ENCODE peak calls at places on chromosomes 2 and 18, in four cellular contexts. Z, M, L and R are unnamed samples.

GRCh38 chr2:152403395-152403794 is 68.4 kb downstream of the FMNL2 start:
- DNase-seq in Z (no peak), M (no peak), L (no peak), R (no peak)

GRCh38 chr2:27720004-27720551 is 51.4 kb upstream of the MRPL33 start:
- DNase-seq in Z (no peak), M (no peak), L (peak), R (no peak)

GRCh38 chr2:221133941-221134340 is 438.2 kb downstream of the EPHA4 start:
- DNase-seq in Z (no peak), M (no peak), L (no peak), R (no peak)

GRCh38 chr2:174053784-174054183 is 88.6 kb upstream of the SP3 start:
- DNase-seq in Z (no peak), M (no peak), L (no peak), R (no peak)

GRCh38 chr18:67072789-67073188 is 443.7 kb downstream of the DSEL start:
- DNase-seq in Z (no peak), M (no peak), L (no peak), R (no peak)

GRCh38 chr18:48992133-48992532 is 41.4 kb upstream of the SMAD7 start:
- DNase-seq in Z (no peak), M (no peak), L (no peak), R (no peak)

GRCh38 chr2:239583171-239583878 is 182.5 kb upstream of the HDAC4 start:
- DNase-seq in Z (no peak), M (no peak), L (no peak), R (no peak)

GRCh38 chr2:195830968-195831810 is 174.2 kb downstream of the SLC39A10 start:
- DNase-seq in Z (no peak), M (no peak), L (no peak), R (no peak)

GRCh38 chr2:240593703-240594451 is 7.3 kb downstream of the CAPN10 start:
- DNase-seq in Z (no peak), M (peak), L (no peak), R (no peak)

GRCh38 chr2:159053186-159054031 is 85.0 kb downstream of the TANC1 start:
- DNase-seq in Z (no peak), M (no peak), L (no peak), R (no peak)

GRCh38 chr2:71281950-71282349 is 49.6 kb upstream of the ZNF638 start:
- DNase-seq in Z (no peak), M (no peak), L (no peak), R (no peak)

GRCh38 chr2:180520206-180520605 is 460.2 kb upstream of the UBE2E3 start:
- DNase-seq in Z (no peak), M (peak), L (no peak), R (no peak)

GRCh38 chr18:12391487-12392136 is 14.6 kb upstream of the AFG3L2 start:
- DNase-seq in Z (peak), M (peak), L (peak), R (peak)

GRCh38 chr2:18402-19271 is 27.7 kb downstream of the FAM110C start:
- DNase-seq in Z (no peak), M (no peak), L (no peak), R (no peak)

GRCh38 chr2:69902213-69902922 is 8.6 kb downstream of the SNRNP27 start:
- DNase-seq in Z (no peak), M (peak), L (no peak), R (no peak)

GRCh38 chr2:43345391-43345813 is 119.0 kb upstream of the ZFP36L2 start:
- DNase-seq in Z (no peak), M (no peak), L (no peak), R (no peak)

GRCh38 chr2:59425292-59425691 is 1128.2 kb downstream of the BCL11A start:
- DNase-seq in Z (no peak), M (no peak), L (no peak), R (no peak)

GRCh38 chr2:222714361-222715256 is 43.2 kb downstream of the MOGAT1 start:
- DNase-seq in Z (no peak), M (no peak), L (peak), R (no peak)

GRCh38 chr18:9275890-9276289 is 58.7 kb upstream of the TWSG1 start:
- DNase-seq in Z (no peak), M (no peak), L (no peak), R (no peak)

DNA sequence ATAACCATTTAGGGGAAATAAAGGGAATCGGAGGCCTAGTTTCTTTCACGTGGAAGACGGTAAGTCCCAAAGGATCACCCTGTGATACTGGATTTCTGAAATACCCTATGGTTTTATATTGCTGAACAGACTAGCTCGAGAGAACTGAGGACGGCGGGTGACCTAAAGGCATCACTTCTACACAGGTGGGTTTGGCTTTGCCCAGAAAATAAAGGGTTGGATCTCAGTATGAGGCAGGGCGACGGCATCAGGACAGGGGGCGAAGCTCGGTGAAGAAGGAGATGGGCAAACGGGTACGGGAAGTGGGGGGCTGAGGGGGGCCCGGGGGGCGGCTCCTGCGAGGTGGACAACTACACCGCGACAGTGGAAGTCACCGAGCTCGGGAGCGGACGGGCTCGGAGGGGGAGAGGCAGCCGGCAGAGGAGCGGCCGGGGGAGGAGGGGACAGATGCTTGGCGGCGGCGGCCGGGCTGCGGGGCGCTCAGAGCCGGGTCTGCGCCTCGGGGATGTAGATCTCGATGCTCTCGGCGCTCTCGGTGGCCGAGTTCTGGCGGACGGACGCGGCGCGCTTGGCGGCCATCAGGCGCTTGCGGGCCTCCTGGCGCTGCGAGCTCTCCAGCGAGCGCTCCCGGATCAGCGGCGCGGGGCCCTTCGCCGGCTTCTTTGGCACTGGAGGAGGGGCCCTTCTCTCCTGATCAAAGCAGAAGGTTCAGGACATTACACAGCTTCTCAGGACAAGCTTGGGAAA is 48.9 kb downstream of the TGIF1 start:
- DNase-seq in Z (peak), M (peak), L (no peak), R (peak)
- TF ChIP-seq POLR2AphosphoS5 in Z (no peak), M (no peak), L (no peak), R (no peak)

DNA sequence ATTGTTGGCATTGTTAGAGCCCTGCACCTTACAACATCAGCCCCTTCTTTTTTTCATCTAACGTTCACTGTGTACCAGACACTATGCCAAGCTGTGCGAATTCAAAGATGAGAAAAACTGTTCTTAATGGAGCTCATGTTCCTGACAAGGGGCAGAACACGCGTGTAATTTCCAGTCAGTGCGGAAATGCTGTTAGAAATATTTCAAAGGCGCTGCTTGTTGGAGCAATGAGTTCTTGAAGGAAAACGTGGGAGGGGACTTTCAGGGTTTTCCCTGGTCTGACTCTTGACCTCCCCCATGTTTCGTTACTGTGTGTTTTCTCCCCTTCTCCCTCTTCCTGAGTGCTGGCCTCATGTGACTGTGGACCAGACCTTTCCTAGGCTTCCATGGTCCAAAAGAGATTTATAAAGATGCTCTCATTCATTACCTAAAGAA is 1.5 kb downstream of the MTHFD2 start:
- DNase-seq in Z (no peak), M (no peak), L (no peak), R (no peak)
- TF ChIP-seq POLR2A in Z (no peak), M (no peak), L (no peak), R (peak)

GRCh38 chr2:218662377-218662776 is 2.9 kb downstream of the BCS1L start:
- DNase-seq in Z (no peak), M (no peak), L (no peak), R (no peak)

GRCh38 chr2:218659988-218660358 is 490 bp downstream of the BCS1L start:
- DNase-seq in Z (no peak), M (no peak), L (no peak), R (no peak)

GRCh38 chr2:218662827-218663226 is 3.3 kb downstream of the BCS1L start:
- DNase-seq in Z (no peak), M (no peak), L (no peak), R (no peak)

GRCh38 chr2:218664653-218665052 is 5.2 kb downstream of the BCS1L start:
- DNase-seq in Z (no peak), M (no peak), L (no peak), R (no peak)

DNA sequence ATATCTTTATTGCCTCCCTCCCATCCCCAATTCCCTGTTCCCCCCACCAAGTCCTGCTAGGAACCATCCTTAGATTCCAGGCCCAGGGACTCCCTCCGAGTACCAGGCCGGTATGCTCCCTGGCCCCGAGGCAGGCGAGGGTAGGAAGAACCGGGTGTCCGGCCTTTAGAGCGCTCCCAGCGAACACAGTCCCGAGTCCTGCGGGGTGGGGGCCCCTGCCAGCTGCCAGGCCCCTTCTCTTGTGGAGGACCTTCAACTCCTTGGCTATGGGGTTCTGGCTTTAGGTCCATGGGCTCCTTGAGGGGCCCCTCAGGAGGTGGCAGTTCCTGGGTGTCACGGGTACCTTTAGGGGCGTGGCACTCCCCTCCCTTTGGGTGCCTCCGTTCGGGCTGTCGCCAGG is 4.4 kb downstream of the BCS1L start:
- DNase-seq in Z (no peak), M (no peak), L (no peak), R (no peak)
- TF ChIP-seq POLR2AphosphoS5 in Z (no peak), M (no peak), L (no peak), R (no peak)

GRCh38 chr18:22349317-22349898 is 68.3 kb downstream of the CTAGE1 start:
- DNase-seq in Z (no peak), M (no peak), L (no peak), R (no peak)
- TF ChIP-seq POLR2A in Z (no peak), M (no peak), L (no peak), R (no peak)

DNA sequence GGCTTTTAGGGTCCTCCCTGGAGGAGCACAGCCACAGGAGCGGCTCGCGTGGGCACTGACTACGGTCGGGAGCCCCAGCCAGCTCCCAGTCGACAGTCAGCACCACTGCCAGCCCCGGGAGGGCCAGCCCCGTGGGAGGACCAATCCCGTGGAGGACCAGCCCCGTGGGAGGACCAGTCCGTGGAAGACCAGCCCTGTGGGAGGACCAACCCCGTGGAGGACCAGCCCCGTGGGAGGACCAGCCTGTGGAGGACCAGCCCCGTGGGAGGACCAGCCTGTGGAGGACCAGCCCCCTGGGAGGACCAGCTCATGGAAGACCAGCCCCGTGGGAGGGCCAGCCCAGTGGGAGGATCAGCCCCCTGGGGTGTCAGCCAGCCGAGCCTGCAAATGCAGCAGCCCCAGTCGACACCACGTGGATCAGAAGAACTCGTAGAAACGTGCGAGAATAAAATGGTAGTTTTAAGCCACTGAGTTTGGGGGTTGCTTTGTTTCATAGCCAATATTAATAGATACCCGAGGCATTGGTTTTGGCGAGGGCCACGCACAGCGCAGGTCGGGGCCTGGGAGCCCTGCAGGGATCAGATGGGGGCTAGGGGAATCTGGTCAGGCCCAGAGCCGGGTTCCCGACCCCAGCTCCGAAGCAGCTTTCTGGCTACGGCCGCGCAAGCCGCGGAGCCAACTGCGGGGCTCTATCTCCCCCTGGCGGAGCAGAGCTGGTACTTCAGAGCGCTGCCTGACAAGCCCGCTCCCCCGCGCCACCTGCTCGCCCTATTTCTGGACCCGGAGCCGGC is 73.0 kb downstream of the TEX51 start:
- DNase-seq in Z (peak), M (peak), L (peak), R (peak)
- TF ChIP-seq POLR2AphosphoS5 in Z (no peak), M (no peak), L (no peak), R (no peak)

DNA sequence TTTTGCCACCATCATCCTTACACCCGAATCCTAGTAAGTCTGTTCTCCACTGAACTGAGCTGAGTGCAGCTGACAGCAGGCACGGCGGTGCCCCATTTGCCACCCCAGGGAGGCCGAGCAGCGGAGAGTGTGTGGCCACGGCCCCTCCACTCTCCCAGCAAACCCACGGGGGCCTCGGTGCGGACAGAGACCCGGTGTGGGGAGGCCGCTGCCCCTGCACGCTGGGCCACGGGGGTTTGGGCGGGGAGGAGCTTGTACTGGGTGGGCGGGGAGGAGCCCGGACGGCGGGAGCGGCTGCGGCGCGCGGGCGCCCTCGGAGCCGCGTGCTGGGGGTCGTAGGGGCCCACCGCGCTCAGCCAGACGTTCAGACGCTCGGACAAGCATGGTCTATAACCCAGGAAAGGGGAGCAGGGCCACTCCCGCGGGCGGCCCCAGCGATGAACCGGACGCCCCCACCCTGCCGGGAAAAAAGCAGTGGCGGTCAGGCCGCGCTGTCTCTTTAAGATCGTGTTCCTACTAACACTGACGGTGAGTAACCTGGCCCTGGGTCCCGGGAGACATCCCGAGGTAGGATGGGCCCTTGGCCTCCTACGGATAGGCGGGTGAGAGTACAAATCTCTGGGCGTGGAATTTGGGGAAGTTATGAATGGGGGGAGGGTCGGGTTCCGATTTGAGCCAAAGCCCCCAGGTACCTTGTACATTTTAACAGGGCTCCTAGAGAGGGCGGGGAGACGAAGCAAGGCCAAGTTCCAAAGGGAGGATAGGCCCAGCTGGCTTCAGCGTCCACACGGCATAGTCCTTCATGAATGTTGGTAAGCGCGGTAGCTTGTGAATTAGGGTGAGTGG is at the start of gene ITPRIPL1:
- DNase-seq in Z (no peak), M (peak), L (peak), R (no peak)
- TF ChIP-seq POLR2A in Z (peak), M (no peak), L (peak), R (no peak)

DNA sequence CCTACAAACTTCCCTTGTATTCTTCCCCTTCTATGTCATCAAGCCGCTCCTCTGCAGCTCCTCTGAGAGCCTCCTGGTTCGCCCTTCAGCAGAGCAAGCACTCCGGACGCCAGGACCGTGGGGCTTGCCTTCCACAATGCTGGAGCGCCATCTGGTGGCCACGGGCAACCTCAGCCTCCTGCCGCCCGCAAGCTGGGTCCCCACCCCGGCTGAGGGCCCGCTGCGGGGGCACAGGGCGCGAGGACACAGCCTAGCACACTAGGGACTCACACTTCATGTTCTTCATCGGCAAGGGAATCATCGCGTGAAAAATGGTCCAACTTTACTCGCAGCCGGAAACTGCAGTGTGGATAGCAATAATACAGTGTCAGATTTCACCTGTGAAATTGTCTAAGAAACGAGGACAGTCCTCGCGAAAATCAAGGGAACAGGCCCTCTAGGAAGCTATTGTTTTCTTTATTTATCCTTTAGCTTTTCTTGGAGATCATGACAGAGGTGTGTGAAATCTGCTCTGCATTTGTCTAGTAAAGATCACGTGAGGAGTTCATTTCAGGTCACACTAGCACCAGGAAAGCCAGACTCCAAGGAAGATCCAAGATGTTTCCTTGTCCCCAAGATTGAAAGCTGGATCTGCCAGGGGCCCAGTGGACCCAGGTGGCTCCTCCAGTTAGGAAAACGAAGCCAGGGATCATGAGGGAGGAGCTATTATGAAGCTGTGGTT is 5.8 kb downstream of the PRLH start:
- DNase-seq in Z (peak), M (peak), L (peak), R (peak)
- TF ChIP-seq POLR2AphosphoS5 in Z (peak), M (no peak), L (no peak), R (no peak)

DNA sequence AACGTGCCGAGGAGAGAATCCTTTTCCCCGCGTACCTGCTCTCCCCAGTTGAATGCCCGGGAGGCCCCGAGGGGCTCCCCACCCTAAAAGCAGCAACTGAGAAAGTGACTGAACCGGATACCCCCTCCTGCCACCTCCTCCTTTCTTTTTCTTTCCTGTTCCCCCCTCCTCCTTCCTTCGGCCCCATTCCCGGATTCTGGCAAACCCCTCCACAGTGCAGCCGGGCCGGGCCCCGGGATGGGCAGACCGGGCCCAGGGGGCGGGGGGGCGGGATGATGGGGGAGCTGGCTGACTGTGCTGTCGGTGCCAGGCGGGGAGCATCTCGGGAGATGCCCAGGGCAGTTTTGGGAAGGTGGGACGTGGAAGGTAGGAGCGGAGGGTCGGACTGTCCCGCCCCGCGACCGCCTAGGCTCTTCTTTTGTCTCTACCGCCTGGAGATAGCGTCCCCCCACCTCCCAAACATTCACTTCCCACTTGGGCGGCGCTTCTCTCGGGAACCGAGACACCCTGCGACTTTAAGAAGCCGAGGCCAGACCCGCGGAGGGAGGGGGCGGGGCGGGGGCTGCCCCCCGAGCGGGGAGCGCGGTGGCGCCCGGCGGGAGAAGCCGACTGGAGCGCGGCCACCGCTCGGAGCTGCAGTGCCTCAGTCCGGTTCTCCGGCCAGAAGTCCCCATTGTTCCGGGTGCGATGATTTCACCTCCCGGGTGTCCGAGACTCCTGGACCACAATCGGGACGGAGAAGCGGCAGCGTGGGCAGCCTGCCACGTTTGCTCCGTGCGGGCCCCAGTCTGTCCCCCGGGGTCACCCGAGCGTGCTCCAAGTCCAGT is 8.2 kb downstream of the DLX2 start:
- DNase-seq in Z (no peak), M (no peak), L (no peak), R (no peak)
- TF ChIP-seq POLR2A in Z (no peak), M (no peak), L (no peak), R (no peak)